ENCODE peak calls at places on chromosomes 13 and 19, in nine cellular contexts. W, R, N, V, F, Q, Y, M and B are unnamed samples.

GRCh38 chr13:98327326-98328314 is 150.6 kb upstream of the RNF113B start:
- DNase-seq in W (no peak), R (no peak), N (no peak), V (no peak), F (no peak), Q (no peak), Y (peak; percentile 47), M (no peak), B (no peak)

GRCh38 chr13:62512194-62513141 is 1096.8 kb upstream of the PCDH20 start:
- DNase-seq in W (peak; percentile 63), R (no peak), N (no peak), V (peak; percentile 26), F (no peak), Q (no peak), Y (no peak), M (no peak), B (peak; percentile 25)

GRCh38 chr13:102127153-102127552 is 274.7 kb downstream of the FGF14 start:
- DNase-seq in W (no peak), R (no peak), N (no peak), V (no peak), F (no peak), Q (no peak), Y (no peak), M (no peak), B (no peak)

GRCh38 chr13:113489549-113490495 is 689 bp downstream of the DCUN1D2 start:
- DNase-seq in W (peak; percentile 45), R (no peak), N (no peak), V (peak; percentile 60), F (peak; percentile 14), Q (peak; percentile 78), Y (peak; percentile 42), M (no peak), B (no peak)

GRCh38 chr13:68708336-68708908 is 1399.2 kb upstream of the ATXN8OS start:
- DNase-seq in W (no peak), R (no peak), N (no peak), V (no peak), F (no peak), Q (no peak), Y (no peak), M (no peak), B (peak; percentile 13)

GRCh38 chr19:10138879-10139795 is 19.4 kb upstream of the EIF3G start:
- DNase-seq in W (no peak), R (no peak), N (no peak), V (no peak), F (no peak), Q (no peak), Y (no peak), M (no peak), B (no peak)

GRCh38 chr13:103471896-103472295 is 405.7 kb upstream of the SLC10A2 start:
- DNase-seq in W (no peak), R (no peak), N (no peak), V (no peak), F (no peak), Q (no peak), Y (no peak), M (no peak), B (no peak)

GRCh38 chr13:32191452-32191998 is 123.6 kb downstream of the ZAR1L start:
- DNase-seq in W (no peak), R (no peak), N (no peak), V (no peak), F (no peak), Q (no peak), Y (no peak), M (no peak), B (no peak)

GRCh38 chr19:14540741-14541525 is 11.5 kb downstream of the TECR start:
- DNase-seq in W (no peak), R (no peak), N (no peak), V (no peak), F (no peak), Q (no peak), Y (no peak), M (no peak), B (peak; percentile 46)

GRCh38 chr19:17243854-17244617 is 1.7 kb downstream of the NR2F6 start:
- DNase-seq in W (no peak), R (no peak), N (no peak), V (no peak), F (no peak), Q (no peak), Y (peak; percentile 50), M (no peak), B (peak; percentile 90)

GRCh38 chr19:14979498-14980255 is at the start of gene SLC1A6:
- DNase-seq in W (no peak), R (no peak), N (no peak), V (no peak), F (no peak), Q (peak; percentile 51), Y (no peak), M (no peak), B (no peak)

GRCh38 chr19:35710784-35711723 is 6.7 kb downstream of the ZBTB32 start:
- DNase-seq in W (no peak), R (no peak), N (no peak), V (peak; percentile 87), F (no peak), Q (peak; percentile 84), Y (no peak), M (no peak), B (no peak)

GRCh38 chr19:45137179-45137761 is 23.5 kb downstream of the NKPD1 start:
- DNase-seq in W (peak; percentile 30), R (no peak), N (no peak), V (no peak), F (no peak), Q (no peak), Y (no peak), M (no peak), B (peak; percentile 89)

GRCh38 chr13:43335669-43336068 is 312.3 kb downstream of the DNAJC15 start:
- DNase-seq in W (no peak), R (no peak), N (no peak), V (no peak), F (no peak), Q (no peak), Y (no peak), M (no peak), B (no peak)

GRCh38 chr13:50030315-50030714 is 15.1 kb downstream of the KCNRG start:
- DNase-seq in W (no peak), R (no peak), N (no peak), V (no peak), F (no peak), Q (no peak), Y (peak; percentile 14), M (no peak), B (no peak)

GRCh38 chr13:24161010-24161775 is 673 bp downstream of the SPATA13 start:
- DNase-seq in W (peak; percentile 65), R (peak; percentile 7), N (peak; percentile 11), V (peak; percentile 48), F (peak; percentile 15), Q (peak; percentile 81), Y (peak; percentile 12), M (no peak), B (peak; percentile 74)

GRCh38 chr13:113927661-113928581 is 46.0 kb downstream of the C13orf46 start:
- DNase-seq in W (no peak), R (no peak), N (no peak), V (no peak), F (no peak), Q (peak; percentile 36), Y (peak; percentile 98), M (no peak), B (no peak)

GRCh38 chr13:39935155-39935554 is 279.7 kb downstream of the COG6 start:
- DNase-seq in W (no peak), R (no peak), N (no peak), V (no peak), F (no peak), Q (no peak), Y (no peak), M (no peak), B (no peak)

GRCh38 chr13:46953331-46953730 is 56.5 kb upstream of the HTR2A start:
- DNase-seq in W (no peak), R (no peak), N (no peak), V (no peak), F (no peak), Q (no peak), Y (no peak), M (no peak), B (no peak)

GRCh38 chr13:112894673-112895481 is 74.1 kb upstream of the MCF2L start:
- DNase-seq in W (no peak), R (no peak), N (no peak), V (no peak), F (no peak), Q (no peak), Y (no peak), M (no peak), B (no peak)

GRCh38 chr19:29001006-29001921 is 211.7 kb downstream of the UQCRFS1 start:
- DNase-seq in W (no peak), R (no peak), N (no peak), V (no peak), F (no peak), Q (no peak), Y (peak; percentile 18), M (no peak), B (no peak)

GRCh38 chr19:46979103-46979769 is 40.4 kb upstream of the NPAS1 start:
- DNase-seq in W (no peak), R (no peak), N (no peak), V (no peak), F (no peak), Q (no peak), Y (no peak), M (no peak), B (no peak)